ENCODE peak calls at places on chromosomes 11 and 22, in five cellular contexts. W is kidney epithelial cell; X is stomach; K is gastrocnemius medialis; Z is CD8-positive, alpha-beta memory T cell. B is an unnamed sample. For H3K27me3, the result is how much of the 10 kb centered on the place peaks cover.

GRCh38 chr22:20963201-20964052 is 3.6 kb upstream of the AIFM3 start:
- DNase-seq in W (no peak), X (no peak), K (no peak), Z (no peak), B (no peak)

GRCh38 chr11:70713988-70714665 is 315.8 kb downstream of the CTTN start:
- DNase-seq in W (no peak), X (no peak), K (no peak), Z (no peak), B (no peak)

GRCh38 chr22:36022162-36022561 is 6.5 kb downstream of the RBFOX2 start:
- DNase-seq in W (no peak), X (no peak), K (no peak), Z (no peak), B (no peak)

GRCh38 chr11:24391165-24391564 is 105.7 kb upstream of the LUZP2 start:
- DNase-seq in W (peak), X (no peak), K (no peak), Z (no peak), B (no peak)

GRCh38 chr11:114762437-114762836 is 84.1 kb downstream of the NXPE2 start:
- DNase-seq in W (no peak), X (peak), K (peak), Z (no peak), B (peak)

GRCh38 chr11:77203901-77204755 is 76.1 kb downstream of the MYO7A start:
- DNase-seq in W (no peak), X (no peak), K (no peak), Z (no peak), B (no peak)

GRCh38 chr11:86755196-86755595 is 45.1 kb upstream of the PRSS23 start:
- DNase-seq in W (no peak), X (no peak), K (no peak), Z (no peak), B (no peak)

GRCh38 chr22:35531695-35532094 is 8.9 kb upstream of the RASD2 start:
- DNase-seq in W (no peak), X (no peak), K (no peak), Z (no peak), B (no peak)

GRCh38 chr11:11752688-11753087 is 89.1 kb upstream of the USP47 start:
- DNase-seq in W (no peak), X (no peak), K (no peak), Z (no peak), B (no peak)

GRCh38 chr11:10908215-10908990 is 50.5 kb upstream of the ZBED5 start:
- DNase-seq in W (peak), X (no peak), K (no peak), Z (no peak), B (peak)

GRCh38 chr11:346529-346928 is 22.8 kb upstream of the B4GALNT4 start:
- DNase-seq in W (no peak), X (no peak), K (no peak), Z (no peak), B (no peak)

GRCh38 chr11:123653405-123653996 is 923 bp downstream of the SCN3B start:
- DNase-seq in W (no peak), X (no peak), K (no peak), Z (no peak), B (no peak)

GRCh38 chr11:133086518-133086917 is 445.8 kb downstream of the OPCML start:
- DNase-seq in W (no peak), X (no peak), K (no peak), Z (no peak), B (no peak)

GRCh38 chr11:133082453-133082781 is 449.9 kb downstream of the OPCML start:
- DNase-seq in W (no peak), X (no peak), K (no peak), Z (no peak), B (no peak)

GRCh38 chr11:133081020-133081419 is 451.3 kb downstream of the OPCML start:
- DNase-seq in W (no peak), X (no peak), K (no peak), Z (no peak), B (no peak)

GRCh38 chr11:133081730-133082452 is 450.4 kb downstream of the OPCML start:
- DNase-seq in W (no peak), X (no peak), K (no peak), Z (no peak), B (no peak)

DNA sequence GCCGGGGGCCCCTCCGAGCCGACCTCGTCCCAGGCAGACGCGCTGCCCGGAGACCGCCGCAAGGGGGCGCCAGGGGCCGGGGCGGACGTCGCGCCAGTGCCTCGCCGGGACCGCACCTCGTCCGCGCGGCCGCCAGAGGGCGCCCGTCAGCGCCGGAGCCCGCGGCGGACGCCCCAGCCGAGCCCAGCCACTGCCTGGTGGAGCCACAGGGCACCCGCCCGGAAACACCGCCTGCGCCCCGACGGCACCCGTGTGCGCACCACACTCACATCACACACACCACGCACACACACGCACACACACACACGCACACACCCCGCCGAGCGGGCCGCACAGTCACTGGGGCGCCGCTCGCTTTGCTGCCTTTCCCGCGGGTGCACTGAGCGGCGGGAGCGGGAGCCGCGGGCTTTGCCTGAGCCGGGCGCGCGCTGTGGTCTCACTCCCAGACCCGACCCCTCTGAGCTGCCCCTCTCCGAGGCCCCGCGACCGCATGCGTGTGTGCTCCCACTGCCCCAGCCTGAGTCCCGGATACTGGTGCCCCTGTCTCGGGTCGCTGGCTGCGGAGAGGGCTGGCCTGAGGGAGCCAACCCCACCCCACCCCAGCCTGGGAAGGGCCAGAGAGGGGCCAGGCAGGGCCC is 449.3 kb downstream of the OPCML start:
- DNase-seq in W (no peak), X (peak), K (no peak), Z (peak), B (no peak)
- H3K27me3 ChIP-seq in W (under half), X (under half), K (under half), Z (under half), B (under half)

GRCh38 chr11:45592581-45592980 is 72.8 kb downstream of the CHST1 start:
- DNase-seq in W (no peak), X (no peak), K (no peak), Z (no peak), B (no peak)

GRCh38 chr11:45599161-45599943 is 66.1 kb downstream of the CHST1 start:
- DNase-seq in W (no peak), X (no peak), K (no peak), Z (no peak), B (no peak)

GRCh38 chr11:45593992-45594391 is 71.4 kb downstream of the CHST1 start:
- DNase-seq in W (no peak), X (no peak), K (no peak), Z (no peak), B (no peak)

GRCh38 chr11:45596571-45596970 is 68.9 kb downstream of the CHST1 start:
- DNase-seq in W (no peak), X (no peak), K (no peak), Z (no peak), B (no peak)

GRCh38 chr11:45597116-45597515 is 68.3 kb downstream of the CHST1 start:
- DNase-seq in W (no peak), X (no peak), K (no peak), Z (no peak), B (no peak)
- H3K27me3 ChIP-seq in W (under half), X (under half), K (under half), Z (under half), B (under half)

DNA sequence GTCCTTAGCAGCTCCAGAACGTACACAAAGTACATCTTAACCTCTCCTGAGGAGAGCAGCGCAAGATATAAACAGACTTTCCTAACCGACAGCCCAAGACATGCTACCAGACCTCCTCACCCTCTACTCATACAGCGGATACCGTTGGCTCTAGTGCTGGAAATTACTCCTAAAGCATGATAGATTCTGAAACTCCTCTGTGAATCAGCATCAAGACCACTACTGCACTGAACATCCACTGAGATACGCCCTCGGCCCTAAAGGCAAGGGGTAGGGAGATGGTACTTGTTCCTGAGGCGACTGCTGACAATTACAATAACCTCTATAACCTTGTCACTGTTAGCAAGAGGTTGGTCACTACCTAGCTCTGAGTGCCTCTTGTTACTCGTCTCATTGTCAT is 78.9 kb downstream of the RDX start:
- DNase-seq in W (no peak), X (no peak), K (no peak), Z (no peak), B (no peak)
- H3K27me3 ChIP-seq in W (under half), X (under half), K (under half), Z (under half), B (under half)

GRCh38 chr11:64611961-64612646 is 21.1 kb downstream of the SLC22A12 start:
- DNase-seq in W (no peak), X (no peak), K (no peak), Z (no peak), B (no peak)
- H3K27me3 ChIP-seq in W (under half), X (under half), K (under half), Z (under half), B (under half)

DNA sequence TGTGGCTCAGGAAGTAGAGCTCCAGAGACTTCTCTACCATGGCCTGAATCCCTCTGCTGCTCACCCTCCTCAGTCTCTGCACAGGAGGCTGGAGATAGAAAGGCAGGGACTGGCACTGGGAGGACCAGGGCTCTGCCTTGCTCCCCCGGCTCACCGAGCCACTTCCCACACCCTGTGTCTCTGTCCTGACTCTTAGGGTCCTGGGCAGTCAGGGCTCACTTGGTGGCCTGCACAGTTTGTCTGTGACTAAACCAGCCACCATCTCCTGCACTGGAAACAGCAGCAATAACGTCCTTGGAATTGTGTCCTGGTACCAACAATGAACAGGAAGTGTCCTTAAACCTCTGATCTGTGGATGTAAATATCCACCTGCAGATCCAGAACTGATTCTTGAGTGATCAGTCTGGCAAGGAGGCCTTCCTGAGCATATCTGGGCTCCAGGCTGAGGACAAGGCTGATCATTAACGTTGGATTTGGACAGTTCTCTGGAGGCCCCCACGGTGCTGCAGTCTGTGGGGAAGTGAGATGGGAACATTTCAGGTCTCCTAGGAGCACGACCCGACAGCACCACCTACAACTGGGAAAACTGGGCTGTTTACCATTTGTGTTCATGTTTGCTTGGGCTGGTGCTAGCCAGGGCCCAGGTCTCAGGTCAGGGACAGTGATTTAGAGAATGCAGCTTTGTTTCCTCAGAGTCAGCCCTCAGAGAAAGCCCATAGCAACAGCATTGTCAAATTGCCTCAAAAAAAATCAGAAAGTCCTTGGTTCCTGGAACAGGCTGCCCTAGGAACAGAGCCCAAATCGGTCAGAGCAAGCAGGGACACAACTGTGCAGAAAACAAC is 82.5 kb downstream of the ZNF280B start:
- DNase-seq in W (no peak), X (no peak), K (no peak), Z (no peak), B (no peak)
- H3K27me3 ChIP-seq in W (under half), X (under half), K (under half), Z (under half), B (under half)

GRCh38 chr11:76160856-76161255 is 45.4 kb downstream of the WNT11 start:
- DNase-seq in W (no peak), X (no peak), K (no peak), Z (no peak), B (no peak)

GRCh38 chr11:76158394-76159302 is 47.7 kb downstream of the WNT11 start:
- DNase-seq in W (no peak), X (no peak), K (no peak), Z (no peak), B (no peak)

GRCh38 chr11:76159983-76160661 is 46.2 kb downstream of the WNT11 start:
- DNase-seq in W (no peak), X (no peak), K (no peak), Z (no peak), B (no peak)

GRCh38 chr11:76157891-76158290 is 48.4 kb downstream of the WNT11 start:
- DNase-seq in W (no peak), X (no peak), K (no peak), Z (no peak), B (no peak)

DNA sequence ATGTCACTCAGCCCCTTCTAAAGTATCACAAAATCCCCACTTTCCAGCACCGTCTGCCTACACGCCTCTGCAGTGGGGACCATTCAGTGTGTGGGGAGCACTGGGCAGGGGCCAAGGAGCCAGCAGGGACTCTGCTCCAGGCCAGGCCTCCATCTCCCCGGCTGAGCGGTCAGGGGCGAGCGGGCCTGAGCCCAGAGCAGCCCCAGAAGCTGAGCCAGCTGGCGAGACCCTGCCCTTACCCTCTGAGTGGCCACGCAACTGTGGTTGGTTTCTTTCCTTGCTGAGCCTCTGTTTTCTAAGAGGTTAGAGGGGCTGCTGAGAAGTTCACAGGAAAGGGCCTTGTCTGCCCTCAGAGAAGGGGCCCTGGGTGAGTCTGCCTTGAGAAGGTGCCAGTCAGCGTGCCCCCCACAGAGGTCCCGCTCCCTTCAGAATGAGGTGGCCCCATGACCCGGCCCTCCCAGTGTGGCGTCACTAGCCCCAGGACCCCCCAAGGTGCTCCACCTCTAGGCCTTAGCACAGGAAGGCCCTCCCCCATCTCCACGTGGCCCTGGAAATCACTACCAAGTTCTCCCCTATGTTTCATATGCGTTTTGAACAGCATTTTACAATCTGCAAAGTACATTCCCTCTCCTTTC is 46.9 kb downstream of the WNT11 start:
- DNase-seq in W (no peak), X (no peak), K (no peak), Z (no peak), B (no peak)
- H3K27me3 ChIP-seq in W (under half), X (under half), K (under half), Z (under half), B (under half)

GRCh38 chr11:64642876-64643257 is 51.8 kb downstream of the SLC22A12 start:
- DNase-seq in W (no peak), X (no peak), K (no peak), Z (no peak), B (no peak)
- H3K27me3 ChIP-seq in W (half or more), X (under half), K (under half), Z (under half), B (half or more)

DNA sequence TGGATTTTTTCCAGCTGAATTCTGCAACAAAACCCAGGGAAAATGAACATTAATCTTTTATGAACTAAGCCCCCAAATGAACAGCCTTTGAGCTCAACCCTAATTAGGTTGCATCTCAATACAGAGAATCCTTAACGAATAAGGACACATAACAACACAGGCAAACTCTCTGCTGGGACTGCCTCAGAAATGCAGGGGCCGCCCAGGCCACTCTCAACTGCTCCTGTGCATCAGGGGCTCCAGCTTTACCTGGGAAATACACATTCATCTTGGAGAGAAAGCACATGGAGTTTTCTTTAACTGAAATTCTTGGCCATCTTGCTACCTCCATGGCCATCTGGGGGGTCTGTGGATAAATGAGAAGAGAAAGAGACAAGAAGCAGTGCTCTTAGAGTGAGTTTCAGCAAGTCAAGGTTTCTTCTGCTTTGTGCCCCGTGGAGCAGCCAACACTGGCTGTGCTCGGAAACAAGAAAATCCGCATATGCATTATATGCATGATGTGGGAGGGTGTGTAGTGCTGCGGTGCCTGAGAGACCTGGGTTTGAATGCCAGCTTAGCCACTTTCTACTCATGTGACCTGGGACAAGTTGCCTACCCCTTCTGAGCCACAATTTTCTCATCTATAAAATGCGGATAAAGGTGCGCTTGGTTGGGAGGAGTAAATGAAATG is 81.9 kb upstream of the RCN1 start:
- DNase-seq in W (no peak), X (no peak), K (no peak), Z (no peak), B (no peak)
- H3K27me3 ChIP-seq in W (under half), X (under half), K (under half), Z (under half), B (under half)

GRCh38 chr11:33802414-33802950 is 28.2 kb upstream of the FBXO3 start:
- DNase-seq in W (peak), X (peak), K (no peak), Z (no peak), B (peak)

GRCh38 chr11:33801821-33802413 is 27.6 kb upstream of the FBXO3 start:
- DNase-seq in W (no peak), X (no peak), K (no peak), Z (no peak), B (no peak)

DNA sequence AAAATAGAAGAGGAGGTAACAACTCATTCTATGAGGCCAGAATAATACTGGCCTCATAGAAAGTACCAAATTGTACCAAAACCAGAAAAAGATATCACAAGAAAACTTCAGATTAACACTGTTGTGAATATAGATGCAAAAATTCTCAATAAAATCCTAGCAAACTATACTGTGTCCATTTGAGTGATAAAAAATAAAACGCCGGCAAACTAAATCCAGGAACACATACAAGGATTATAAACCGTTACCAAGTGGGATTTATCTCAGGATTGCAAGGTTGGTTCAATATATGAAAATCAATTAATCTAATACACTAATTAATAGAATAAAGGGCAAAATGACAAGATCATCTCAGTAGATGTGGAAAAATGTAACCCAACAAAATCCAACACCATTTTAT is 23.6 kb upstream of the FBXO3 start:
- DNase-seq in W (no peak), X (no peak), K (no peak), Z (no peak), B (no peak)
- H3K27me3 ChIP-seq in W (under half), X (under half), K (under half), Z (under half), B (under half)

DNA sequence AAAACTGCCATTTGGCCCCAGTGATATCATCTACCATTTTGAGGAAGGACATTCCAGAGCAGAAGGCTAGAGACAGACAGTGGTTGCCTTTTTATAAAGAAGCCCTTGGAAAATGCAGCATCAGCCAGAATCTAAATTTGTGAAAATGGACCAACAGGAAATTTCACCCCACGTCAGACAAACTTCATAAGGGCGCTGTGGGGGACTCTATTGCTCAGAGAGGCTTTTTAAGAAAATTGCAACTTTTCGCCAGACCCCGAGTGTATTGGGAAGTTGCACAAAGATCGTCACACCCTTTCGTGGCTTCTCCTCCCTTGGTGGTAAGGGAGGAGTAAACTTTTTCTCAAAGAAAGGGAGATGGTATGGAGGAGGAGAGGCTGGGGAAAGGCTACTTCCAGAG is 12.3 kb upstream of the ALX4 start:
- DNase-seq in W (no peak), X (no peak), K (no peak), Z (no peak), B (no peak)
- H3K27me3 ChIP-seq in W (half or more), X (under half), K (half or more), Z (under half), B (half or more)

B was measured in keratinocyte.